ENCODE peak calls at places on chromosomes 1 and 21, in eight cellular contexts. W is HepG2, Q is HCT116, A is GM12878, V is Panc1, F is GM23338, T is K562, K is upper lobe of left lung. Z is an unnamed sample.

GRCh38 chr1:8463144-8463927 is 145.4 kb downstream of the SLC45A1 start:
- ATAC-seq in A (no peak), Q (no peak), T (peak; percentile 53), W (peak; percentile 78), V (peak; percentile 41), K (no peak), F (peak; percentile 8), Z (peak; percentile 39)

GRCh38 chr1:54754045-54754444 is 10.3 kb downstream of the PARS2 start:
- ATAC-seq in T (no peak), K (peak; percentile 28), F (peak; percentile 27), A (no peak), W (no peak), V (no peak), Q (no peak), Z (no peak)

GRCh38 chr21:45983981-45984551 is 2.5 kb downstream of the COL6A1 start:
- ATAC-seq in Q (no peak), A (no peak), F (no peak), T (peak; percentile 66), W (no peak), V (no peak), K (no peak), Z (peak; percentile 65)

GRCh38 chr1:202618387-202619022 is 91.7 kb downstream of the SYT2 start:
- ATAC-seq in Q (no peak), T (no peak), A (peak; percentile 71), F (no peak), K (no peak), V (no peak), W (no peak), Z (no peak)

GRCh38 chr1:84603223-84603622 is 29.0 kb upstream of the CTBS start:
- ATAC-seq in V (peak; percentile 20), W (no peak), A (no peak), K (no peak), F (no peak), T (peak; percentile 35), Q (peak; percentile 21), Z (no peak)

GRCh38 chr1:15384301-15384901 is 25.3 kb upstream of the EFHD2 start:
- ATAC-seq in V (no peak), A (peak; percentile 93), W (peak; percentile 40), Q (no peak), K (no peak), F (peak; percentile 81), T (peak; percentile 56), Z (no peak)

GRCh38 chr1:65209005-65209885 is 61.2 kb downstream of the AK4 start:
- ATAC-seq in F (peak; percentile 64), K (no peak), T (peak; percentile 92), W (peak; percentile 68), V (peak; percentile 77), A (peak; percentile 74), Q (peak; percentile 85), Z (no peak)

GRCh38 chr1:1212780-1213152 is 1.2 kb downstream of the TNFRSF4 start:
- ATAC-seq in W (peak; percentile 32), K (peak; percentile 41), T (no peak), V (no peak), F (no peak), A (peak; percentile 70), Q (no peak), Z (peak; percentile 26)

GRCh38 chr21:31266241-31266640 is 77.8 kb downstream of the TIAM1 start:
- ATAC-seq in T (no peak), Q (no peak), F (no peak), W (no peak), A (no peak), V (no peak), K (no peak), Z (no peak)

GRCh38 chr1:190464686-190465085 is 13.0 kb downstream of the BRINP3 start:
- ATAC-seq in F (no peak), A (no peak), K (no peak), V (no peak), T (no peak), W (no peak), Q (no peak), Z (no peak)

GRCh38 chr1:76035053-76035452 is 39.5 kb upstream of the ST6GALNAC3 start:
- ATAC-seq in Q (peak; percentile 78), A (peak; percentile 76), K (no peak), V (no peak), W (peak; percentile 77), F (no peak), T (no peak), Z (no peak)

GRCh38 chr1:16281765-16282164 is 44.8 kb upstream of the CPLANE2 start:
- ATAC-seq in V (no peak), T (no peak), F (no peak), Q (no peak), W (no peak), K (no peak), A (no peak), Z (no peak)

GRCh38 chr1:41268154-41268770 is 26.2 kb upstream of the SCMH1 start:
- ATAC-seq in F (peak; percentile 94), A (peak; percentile 80), V (peak; percentile 85), T (peak; percentile 92), Q (peak; percentile 96), K (peak; percentile 69), W (peak; percentile 88), Z (peak; percentile 89)

GRCh38 chr1:150082494-150082893 is 14.9 kb downstream of the VPS45 start:
- ATAC-seq in F (no peak), Q (no peak), A (no peak), V (no peak), W (no peak), K (no peak), T (no peak), Z (no peak)

GRCh38 chr1:113765306-113765705 is 6.0 kb upstream of the PHTF1 start:
- ATAC-seq in A (no peak), Q (no peak), V (no peak), K (no peak), W (no peak), F (no peak), T (no peak), Z (no peak)

GRCh38 chr1:44747878-44748277 is 8.2 kb downstream of the KIF2C start:
- ATAC-seq in V (no peak), F (peak; percentile 69), W (no peak), A (no peak), Q (peak; percentile 73), K (no peak), T (peak; percentile 64), Z (no peak)

DNA sequence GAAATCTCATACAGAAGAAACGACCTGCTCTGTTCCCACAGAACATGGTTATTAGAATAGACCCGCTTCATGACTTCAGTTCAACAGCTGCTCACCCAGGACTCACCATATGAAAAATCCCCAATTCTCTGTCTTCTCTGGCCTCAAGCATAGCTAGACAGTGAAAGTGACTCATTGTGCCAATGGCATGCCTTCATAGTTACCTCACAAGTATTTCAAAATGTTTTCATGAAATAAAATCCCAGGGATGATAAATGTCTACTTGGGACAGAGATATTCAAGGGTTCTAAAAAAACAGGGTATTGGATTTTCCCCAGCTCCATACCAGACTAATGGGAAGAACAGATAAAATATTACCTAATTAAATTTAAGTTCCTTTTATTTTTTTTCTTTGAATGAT is 82.3 kb downstream of the NOTCH2 start:
- ATAC-seq in V (peak; percentile 48), T (no peak), W (no peak), F (no peak), A (peak; percentile 63), Q (no peak), K (no peak), Z (peak; percentile 95)
- TF ChIP-seq POLR2AphosphoS5 in V (no peak), T (no peak), W (no peak), F (no peak), A (no peak), Q (no peak), K (no peak), Z (peak; percentile 55)

GRCh38 chr1:22030473-22030872 is 22.0 kb upstream of the CDC42 start:
- ATAC-seq in F (no peak), K (no peak), V (no peak), W (no peak), A (no peak), T (no peak), Q (no peak), Z (no peak)
- TF ChIP-seq POLR2AphosphoS5 in F (no peak), K (no peak), V (no peak), W (no peak), A (no peak), T (no peak), Q (no peak), Z (no peak)

DNA sequence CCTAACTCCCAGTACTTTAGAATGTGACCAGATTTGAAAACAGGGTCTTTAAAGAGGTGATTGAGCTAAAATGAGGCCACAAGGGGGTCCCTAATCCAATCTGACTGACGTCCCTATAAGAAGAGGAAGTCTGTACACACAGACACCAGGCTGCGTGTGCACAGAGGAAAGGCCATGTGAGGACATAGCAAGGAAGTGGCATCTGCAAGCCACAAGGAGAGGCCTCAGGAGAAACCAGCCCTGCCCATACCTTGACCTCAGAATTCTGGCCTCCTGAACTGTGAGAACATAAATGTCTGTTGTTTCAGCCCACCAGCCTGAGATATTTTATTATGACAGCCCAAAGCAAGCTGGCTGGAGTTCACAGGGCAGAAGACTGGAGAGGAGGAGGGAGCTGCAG is 13.9 kb upstream of the WNT9A start:
- ATAC-seq in K (no peak), W (no peak), F (no peak), Q (no peak), A (no peak), T (peak; percentile 61), V (no peak), Z (no peak)
- TF ChIP-seq POLR2AphosphoS5 in K (no peak), W (no peak), F (no peak), Q (no peak), A (no peak), T (no peak), V (no peak), Z (no peak)

DNA sequence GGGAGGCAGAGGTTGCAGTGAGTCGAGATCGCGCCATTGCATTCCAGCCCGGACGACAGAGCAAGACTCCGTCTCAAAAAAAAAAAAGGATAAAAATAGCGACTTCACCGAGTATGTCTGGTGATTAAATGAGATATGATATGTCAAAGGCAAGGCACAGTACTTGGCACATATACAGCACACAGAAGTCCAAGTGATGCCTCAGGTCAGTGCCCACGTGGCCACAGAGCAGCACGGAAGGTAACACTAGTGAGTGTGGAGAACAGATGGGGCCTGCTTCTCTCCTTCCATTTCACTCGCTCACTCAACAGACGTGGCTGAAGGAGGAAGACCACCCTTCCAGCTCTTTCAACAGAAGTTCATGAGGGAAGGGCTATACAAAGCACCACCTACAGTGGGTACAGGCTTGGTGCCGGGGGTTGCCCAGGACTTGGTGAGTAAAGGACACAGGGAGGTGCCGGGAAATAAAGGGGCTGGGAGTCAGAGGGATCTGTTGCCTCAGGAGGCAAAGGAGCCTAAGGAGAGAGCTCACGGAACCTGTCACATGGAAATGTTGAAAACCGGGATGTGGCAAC is 8.9 kb downstream of the CSRP1 start:
- ATAC-seq in F (no peak), K (no peak), Q (no peak), A (no peak), V (no peak), T (no peak), W (no peak), Z (no peak)
- TF ChIP-seq POLR2AphosphoS5 in F (no peak), K (no peak), Q (no peak), A (no peak), V (no peak), T (no peak), W (no peak), Z (peak; percentile 29)

DNA sequence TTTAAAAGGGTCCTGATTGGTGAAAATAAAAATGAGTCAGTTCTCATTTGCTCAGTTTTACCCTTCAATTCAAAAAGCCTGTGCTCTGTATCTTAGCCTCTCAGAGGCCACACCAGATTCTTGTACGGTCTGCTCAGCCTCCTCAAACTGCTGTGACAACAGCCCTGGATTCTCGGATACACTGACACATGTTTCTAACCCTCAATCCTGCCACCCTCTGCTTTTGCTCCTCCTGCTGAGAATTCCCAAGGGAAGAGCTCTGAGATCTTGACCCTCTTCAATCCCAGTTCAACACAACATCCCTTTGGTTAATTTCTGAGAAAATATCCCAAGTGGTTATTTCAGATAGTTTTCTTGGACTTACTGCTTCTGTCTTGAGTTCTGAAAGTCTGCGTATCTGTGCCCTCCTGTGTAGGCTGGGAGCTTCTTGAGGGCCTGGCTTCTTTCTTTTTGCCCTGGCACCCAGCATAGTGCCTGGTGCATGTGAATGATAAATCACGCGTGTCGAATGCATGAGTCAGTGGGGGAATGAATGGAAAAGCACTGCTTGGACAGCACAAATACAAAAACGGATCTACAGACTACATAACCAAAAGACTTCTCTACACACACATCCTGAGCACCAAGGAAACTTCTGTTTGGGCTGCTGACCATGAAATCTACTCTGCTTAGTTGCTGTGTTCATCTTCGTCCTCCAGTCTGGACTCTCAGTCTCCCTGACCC is 24.5 kb downstream of the IRF2BP2 start:
- ATAC-seq in V (peak; percentile 44), W (no peak), A (no peak), T (no peak), K (no peak), Q (no peak), F (no peak), Z (peak; percentile 46)
- TF ChIP-seq POLR2AphosphoS5 in V (no peak), W (no peak), A (no peak), T (no peak), K (no peak), Q (no peak), F (no peak), Z (peak; percentile 91)